ENCODE peak calls at places on chromosomes 3 and 15, in four cellular contexts. F, K, Y and M are unnamed samples.

GRCh38 chr3:61613666-61614065 is 52.3 kb downstream of the PTPRG start:
- DNase-seq in F (no peak), K (no peak), Y (no peak), M (no peak)

GRCh38 chr3:78972617-78973301 is 795.0 kb downstream of the ROBO1 start:
- DNase-seq in F (no peak), K (peak), Y (no peak), M (no peak)

GRCh38 chr3:13073042-13073906 is at the start of gene IQSEC1:
- DNase-seq in F (peak), K (no peak), Y (peak), M (peak)

GRCh38 chr3:177591371-177591770 is 394.1 kb upstream of the TBL1XR1 start:
- DNase-seq in F (no peak), K (no peak), Y (peak), M (no peak)

GRCh38 chr3:64599651-64600050 is 88.1 kb downstream of the ADAMTS9 start:
- DNase-seq in F (peak), K (no peak), Y (no peak), M (no peak)

GRCh38 chr15:64096486-64097431 is 977 bp downstream of the SNX1 start:
- DNase-seq in F (peak), K (no peak), Y (no peak), M (peak)

GRCh38 chr15:99703603-99704443 is 29.4 kb downstream of the LYSMD4 start:
- DNase-seq in F (no peak), K (peak), Y (no peak), M (peak)

GRCh38 chr15:32659340-32659831 is 17.9 kb downstream of the SCG5 start:
- DNase-seq in F (peak), K (peak), Y (peak), M (no peak)

GRCh38 chr3:39907981-39908380 is 98.6 kb downstream of the MYRIP start:
- DNase-seq in F (peak), K (no peak), Y (no peak), M (no peak)

GRCh38 chr3:171001957-171002694 is 24.4 kb downstream of the SLC2A2 start:
- DNase-seq in F (no peak), K (peak), Y (no peak), M (no peak)

GRCh38 chr3:57052662-57053061 is 7.8 kb upstream of the SPATA12 start:
- DNase-seq in F (no peak), K (no peak), Y (no peak), M (no peak)

GRCh38 chr15:75694241-75695182 is 18.1 kb downstream of the CSPG4 start:
- DNase-seq in F (peak), K (peak), Y (peak), M (peak)

GRCh38 chr3:52231502-52232278 is 6.2 kb upstream of the TLR9 start:
- DNase-seq in F (peak), K (no peak), Y (peak), M (peak)

GRCh38 chr3:65749066-65749465 is 289.7 kb downstream of the MAGI1 start:
- DNase-seq in F (no peak), K (no peak), Y (no peak), M (no peak)

GRCh38 chr3:39106281-39107055 is 959 bp downstream of the GORASP1 start:
- DNase-seq in F (peak), K (no peak), Y (no peak), M (peak)

GRCh38 chr15:91376016-91376415 is 276.0 kb downstream of the SV2B start:
- DNase-seq in F (no peak), K (no peak), Y (no peak), M (no peak)

GRCh38 chr3:49803464-49804140 is 541 bp downstream of the INKA1 start:
- DNase-seq in F (peak), K (no peak), Y (peak), M (peak)

GRCh38 chr3:193917096-193917495 is 218.9 kb upstream of the HES1 start:
- DNase-seq in F (no peak), K (no peak), Y (no peak), M (no peak)

GRCh38 chr3:123324880-123325765 is 123.4 kb downstream of the SEC22A start:
- DNase-seq in F (no peak), K (no peak), Y (no peak), M (no peak)

GRCh38 chr15:88648357-88649214 is 9.8 kb downstream of the ISG20 start:
- DNase-seq in F (peak), K (no peak), Y (no peak), M (no peak)

GRCh38 chr15:70582143-70582945 is 181.0 kb downstream of the UACA start:
- DNase-seq in F (no peak), K (no peak), Y (no peak), M (no peak)

GRCh38 chr15:83144771-83145170 is 37.3 kb downstream of the TM6SF1 start:
- DNase-seq in F (no peak), K (no peak), Y (no peak), M (peak)

GRCh38 chr3:172074027-172074426 is 34.6 kb downstream of the FNDC3B start:
- DNase-seq in F (no peak), K (no peak), Y (no peak), M (no peak)

GRCh38 chr3:151224268-151224909 is 21.4 kb upstream of the GPR171 start:
- DNase-seq in F (no peak), K (no peak), Y (no peak), M (no peak)

GRCh38 chr3:151225040-151225975 is 22.3 kb upstream of the GPR171 start:
- DNase-seq in F (no peak), K (no peak), Y (no peak), M (no peak)

GRCh38 chr3:151226825-151227224 is 23.8 kb upstream of the GPR171 start:
- DNase-seq in F (no peak), K (no peak), Y (no peak), M (no peak)

GRCh38 chr3:151227438-151228290 is 24.6 kb upstream of the GPR171 start:
- DNase-seq in F (peak), K (peak), Y (peak), M (peak)

GRCh38 chr3:151226088-151226563 is 23.1 kb upstream of the GPR171 start:
- DNase-seq in F (no peak), K (peak), Y (no peak), M (no peak)
- TF ChIP-seq POLR2AphosphoS5 in F (no peak), K (no peak), Y (no peak), M (no peak)

GRCh38 chr3:168047936-168048335 is 47.8 kb downstream of the GOLIM4 start:
- DNase-seq in F (no peak), K (no peak), Y (no peak), M (no peak)

GRCh38 chr3:168044049-168044448 is 51.7 kb downstream of the GOLIM4 start:
- DNase-seq in F (peak), K (no peak), Y (no peak), M (no peak)

GRCh38 chr3:168049366-168049974 is 46.3 kb downstream of the GOLIM4 start:
- DNase-seq in F (no peak), K (no peak), Y (peak), M (no peak)

GRCh38 chr3:168048414-168049330 is 47.1 kb downstream of the GOLIM4 start:
- DNase-seq in F (no peak), K (no peak), Y (no peak), M (peak)

GRCh38 chr3:168047190-168047795 is 48.4 kb downstream of the GOLIM4 start:
- DNase-seq in F (peak), K (peak), Y (peak), M (peak)
- TF ChIP-seq POLR2AphosphoS5 in F (no peak), K (no peak), Y (peak), M (no peak)

DNA sequence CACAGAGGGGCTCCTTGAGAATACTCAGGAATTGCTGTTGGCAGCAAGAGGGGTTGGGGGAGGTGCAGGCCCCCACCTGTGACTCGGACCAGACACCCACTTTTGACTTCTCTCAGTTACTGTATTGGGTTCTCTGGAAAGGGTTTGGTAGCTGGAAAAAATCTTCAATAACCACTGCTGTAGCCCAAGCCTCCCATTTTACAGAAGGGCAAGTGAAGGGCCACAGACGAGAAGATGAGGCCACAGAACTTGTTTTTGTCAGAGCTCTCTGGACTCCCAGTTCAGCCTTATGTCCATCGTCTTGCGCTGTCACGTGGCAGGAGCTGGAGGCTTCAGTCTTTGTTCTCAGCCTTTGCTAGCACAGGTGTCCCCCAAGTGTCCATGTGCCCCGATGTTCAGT is 12.7 kb upstream of the TATDN2 start:
- DNase-seq in F (no peak), K (no peak), Y (no peak), M (no peak)
- TF ChIP-seq POLR2AphosphoS5 in F (no peak), K (no peak), Y (no peak), M (no peak)

DNA sequence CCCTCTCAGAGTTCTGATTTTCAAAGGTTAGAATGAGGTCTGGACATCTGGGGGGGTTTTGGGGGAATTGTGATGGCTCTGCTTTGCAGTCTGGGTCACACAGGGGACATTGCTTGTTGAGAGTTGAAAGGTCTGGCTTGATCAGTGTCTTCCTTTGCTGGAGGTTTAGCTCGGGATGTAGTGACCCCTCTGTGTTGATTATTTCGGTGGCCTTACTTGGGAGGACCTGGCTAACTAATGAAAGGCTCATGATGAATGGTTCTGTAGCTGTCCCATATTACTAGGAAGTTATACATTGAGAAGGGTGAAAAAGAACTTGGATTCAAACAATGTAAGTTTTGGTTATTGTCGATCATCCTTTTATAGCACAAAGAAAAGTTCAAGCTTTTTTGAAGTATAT is 23.8 kb downstream of the TPM1 start:
- DNase-seq in F (no peak), K (no peak), Y (no peak), M (no peak)
- TF ChIP-seq POLR2AphosphoS5 in F (no peak), K (no peak), Y (no peak), M (no peak)

GRCh38 chr3:188491276-188491687 is 337.3 kb downstream of the LPP start:
- DNase-seq in F (no peak), K (no peak), Y (no peak), M (no peak)
- TF ChIP-seq POLR2AphosphoS5 in F (no peak), K (no peak), Y (no peak), M (no peak)

DNA sequence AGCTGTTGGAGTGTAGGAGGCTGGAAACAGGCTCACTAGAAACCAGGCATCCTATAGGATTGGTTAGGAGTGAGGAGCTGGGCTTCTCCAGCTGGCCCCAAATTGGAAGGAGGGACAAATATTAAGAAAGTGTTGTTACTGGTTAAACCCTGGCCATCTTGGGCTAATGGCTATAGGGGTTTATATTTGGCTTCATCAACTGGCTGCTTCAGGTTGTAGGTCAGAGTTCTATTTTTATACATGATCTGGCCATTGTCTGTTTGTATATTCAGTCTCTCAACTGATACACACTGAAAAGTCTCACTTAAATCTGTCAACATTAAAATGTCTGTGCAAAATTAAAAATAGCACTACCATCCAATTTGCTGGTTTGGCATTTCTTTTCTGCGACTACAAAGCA is 70.2 kb upstream of the ARRDC4 start:
- DNase-seq in F (no peak), K (no peak), Y (no peak), M (no peak)
- TF ChIP-seq POLR2AphosphoS5 in F (no peak), K (no peak), Y (no peak), M (no peak)

DNA sequence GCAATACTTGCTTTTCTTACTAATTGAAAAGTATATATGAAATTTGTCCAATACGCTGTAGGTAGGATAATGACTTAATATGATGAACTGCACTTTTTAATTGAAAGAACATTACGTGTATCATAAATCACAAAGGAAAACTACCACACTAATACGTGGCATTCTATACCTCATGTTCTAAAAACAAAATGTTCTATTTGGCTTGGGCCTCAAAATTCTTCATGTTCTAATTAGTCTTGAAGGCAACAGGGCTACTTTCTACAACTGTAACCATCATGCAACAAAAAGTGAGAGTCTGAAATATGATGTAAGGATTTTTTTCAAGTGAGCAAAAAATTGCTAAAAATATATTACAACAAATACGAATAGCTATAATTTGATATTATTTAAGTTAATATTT is 19.8 kb downstream of the THRB start:
- DNase-seq in F (no peak), K (no peak), Y (no peak), M (no peak)
- TF ChIP-seq POLR2AphosphoS5 in F (no peak), K (no peak), Y (no peak), M (no peak)

GRCh38 chr15:39880718-39881387 is 39.2 kb downstream of the GPR176 start:
- DNase-seq in F (no peak), K (no peak), Y (no peak), M (no peak)
- TF ChIP-seq POLR2AphosphoS5 in F (peak), K (no peak), Y (no peak), M (no peak)